ENCODE peak calls at places on chromosomes 7 and 10, in seven cellular contexts. O is AG10803, F is fibroblast of the aortic adventitia, H is BJ, T is IMR-90, R is kidney epithelial cell, Z is epithelial cell of esophagus. J is an unnamed sample.

GRCh38 chr7:12002428-12002827 is 170.4 kb upstream of the THSD7A start:
- DNase-seq in O (no peak), F (no peak), H (no peak), T (no peak), R (no peak), Z (no peak), J (no peak)

GRCh38 chr7:154855366-154855765 is 147.6 kb downstream of the PAXIP1 start:
- DNase-seq in O (no peak), F (no peak), H (no peak), T (no peak), R (no peak), Z (no peak), J (no peak)

GRCh38 chr7:129423700-129424410 is 10.4 kb upstream of the STRIP2 start:
- DNase-seq in O (no peak), F (peak), H (no peak), T (peak), R (no peak), Z (peak), J (no peak)

GRCh38 chr10:63707254-63707910 is 186.2 kb downstream of the REEP3 start:
- DNase-seq in O (peak), F (peak), H (peak), T (peak), R (peak), Z (peak), J (peak)

GRCh38 chr10:63977329-63977923 is 456.2 kb downstream of the REEP3 start:
- DNase-seq in O (peak), F (peak), H (no peak), T (peak), R (peak), Z (peak), J (peak)

GRCh38 chr10:71864861-71865473 is 13.9 kb upstream of the PSAP start:
- DNase-seq in O (peak), F (peak), H (no peak), T (peak), R (no peak), Z (no peak), J (no peak)

GRCh38 chr10:104246981-104247380 is 7.7 kb upstream of the GSTO1 start:
- DNase-seq in O (peak), F (peak), H (no peak), T (peak), R (no peak), Z (peak), J (no peak)

GRCh38 chr7:117472335-117472734 is 7.5 kb upstream of the CFTR start:
- DNase-seq in O (no peak), F (no peak), H (no peak), T (no peak), R (no peak), Z (no peak), J (no peak)

GRCh38 chr7:103592187-103592586 is 146.2 kb upstream of the SLC26A5 start:
- DNase-seq in O (no peak), F (no peak), H (no peak), T (no peak), R (no peak), Z (no peak), J (no peak)

GRCh38 chr10:21705142-21705827 is 171.3 kb downstream of the MLLT10 start:
- DNase-seq in O (no peak), F (no peak), H (no peak), T (no peak), R (no peak), Z (no peak), J (no peak)

DNA sequence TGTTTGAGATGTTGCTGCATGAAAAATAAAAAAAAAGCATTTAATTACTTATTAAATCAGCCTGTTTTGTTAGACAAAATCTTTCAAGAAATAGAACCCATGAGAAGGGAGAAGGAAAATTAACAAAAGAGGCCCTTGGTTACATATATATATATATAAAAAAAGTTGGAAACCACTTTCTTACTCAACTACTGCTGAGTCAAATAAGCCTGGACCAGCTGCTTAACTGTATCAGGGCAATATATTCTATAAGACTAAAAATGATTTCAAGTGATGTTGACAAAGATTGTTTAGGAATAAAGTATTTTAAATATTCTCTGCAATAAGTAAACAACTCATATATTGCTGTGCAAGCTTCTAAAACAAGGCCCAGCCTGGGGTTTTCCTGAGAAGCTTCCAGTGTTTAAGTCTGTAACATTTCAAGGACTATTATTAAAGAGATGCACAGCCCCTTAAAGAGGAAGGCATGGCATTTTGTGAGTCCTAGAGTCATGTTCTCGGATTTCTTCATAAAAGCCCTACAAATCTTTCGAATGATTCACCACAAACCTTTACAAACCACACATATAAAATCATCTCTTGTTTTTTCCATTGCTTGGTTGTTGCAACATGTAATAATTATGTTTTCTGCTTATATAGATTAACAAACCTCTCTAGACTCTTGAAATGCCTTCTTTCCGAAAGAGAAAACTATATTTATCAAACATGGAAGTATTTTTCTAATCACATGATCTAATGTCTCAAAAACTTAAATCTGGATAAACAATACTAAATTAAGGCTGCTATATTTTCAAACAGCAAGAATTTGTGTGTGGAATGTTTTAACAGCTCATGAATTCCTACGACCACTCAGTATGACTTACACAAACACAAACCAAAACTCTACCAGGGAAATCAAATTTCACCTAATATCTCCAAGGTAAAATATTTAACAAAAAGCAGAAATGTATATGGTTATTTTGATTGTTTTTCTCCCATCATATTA is 14.3 kb downstream of the JAZF1 start:
- DNase-seq in O (peak), F (peak), H (peak), T (peak), R (no peak), Z (peak), J (no peak)
- H3K4me3 ChIP-seq in O (no peak), F (no peak), H (no peak), T (no peak), R (no peak), Z (no peak), J (no peak)

GRCh38 chr7:30396379-30396778 is 82.2 kb downstream of the NOD1 start:
- DNase-seq in O (no peak), F (peak), H (no peak), T (no peak), R (no peak), Z (no peak), J (no peak)
- TF ChIP-seq CTCF in O (peak), F (peak), H (peak), T (no peak), R (no peak), Z (no peak), J (no peak)

GRCh38 chr10:112039823-112040222 is 143.7 kb downstream of the GPAM start:
- DNase-seq in O (no peak), F (no peak), H (no peak), T (no peak), R (no peak), Z (no peak), J (no peak)
- H3K4me3 ChIP-seq in O (no peak), F (no peak), H (no peak), T (no peak), R (no peak), Z (no peak), J (no peak)

DNA sequence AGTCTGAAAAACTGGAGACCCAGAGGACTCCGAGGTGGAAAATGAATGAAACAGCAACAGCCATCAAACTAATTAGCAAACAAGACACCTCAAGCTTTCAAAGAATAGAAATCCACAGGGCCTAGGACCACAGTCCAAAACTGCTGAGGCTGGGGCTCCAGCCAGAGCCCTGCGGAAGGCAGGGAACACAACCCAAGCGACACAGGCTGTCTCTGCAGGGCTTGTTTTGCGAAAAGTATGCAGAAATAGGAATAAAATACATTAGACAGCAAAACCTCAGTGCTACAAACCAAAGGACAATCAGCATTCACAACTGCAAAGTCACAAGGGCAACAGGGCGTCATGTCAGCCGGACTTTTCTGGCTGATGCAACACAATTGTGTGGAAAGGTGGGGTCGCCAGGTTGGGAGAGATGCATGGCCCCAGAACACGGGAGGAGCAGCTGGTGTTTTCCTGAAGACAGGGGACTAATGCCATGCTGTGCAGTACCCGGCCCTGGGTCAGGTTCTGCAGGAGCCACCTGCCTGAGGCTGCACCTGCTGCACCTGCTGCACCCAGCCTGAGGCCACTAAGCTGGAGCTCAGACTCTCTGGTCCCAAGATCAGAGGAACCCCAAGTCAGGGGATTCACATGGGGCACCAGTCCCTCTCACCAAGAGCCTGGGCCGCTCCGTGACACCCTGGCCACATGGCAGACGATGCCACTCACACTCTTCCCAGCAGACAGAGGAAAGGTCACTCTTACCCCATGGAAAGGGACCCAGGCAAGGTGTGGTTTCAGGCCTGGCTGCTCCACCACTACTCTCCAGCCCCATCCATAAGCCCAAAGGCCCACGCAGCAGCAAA is 74.2 kb downstream of the MAD1L1 start:
- DNase-seq in O (no peak), F (no peak), H (no peak), T (no peak), R (no peak), Z (no peak), J (no peak)
- TF ChIP-seq CTCF in O (no peak), F (no peak), H (no peak), T (no peak), R (no peak), Z (no peak), J (no peak)

J was measured in GM12864.